ENCODE peak calls at places on chromosomes 11 and 22, in six cellular contexts. G is activated CD4-positive, alpha-beta memory T cell treated with anti-CD3 and anti-CD28 coated beads, Interleukin-2, amount 10 ng/mL, durations not matched to agents 7 days and 5 days; D is memory B cell; Z is Daoy; O is naive thymus-derived CD8-positive, alpha-beta T cell; M is Right ventricle myocardium superior. L is an unnamed sample.

GRCh38 chr11:132607575-132607974 is 924.7 kb downstream of the OPCML start:
- DNase-seq in Z (no peak), M (no peak), D (no peak), G (no peak), O (no peak), L (no peak)

GRCh38 chr11:37905707-37906417 is 1307.8 kb upstream of the RAG2 start:
- DNase-seq in O (no peak), G (no peak), D (no peak), M (no peak), Z (no peak), L (no peak)

GRCh38 chr22:47452184-47452583 is 689.7 kb downstream of the TBC1D22A start:
- DNase-seq in G (no peak), O (no peak), Z (peak), D (no peak), M (no peak), L (no peak)

GRCh38 chr22:26482171-26482570 is 1.4 kb downstream of the HPS4 start:
- DNase-seq in M (no peak), D (no peak), G (no peak), Z (no peak), O (no peak), L (no peak)

GRCh38 chr22:44723801-44724200 is 21.8 kb downstream of the PRR5 start:
- DNase-seq in M (no peak), O (no peak), D (no peak), G (no peak), Z (peak), L (no peak)

GRCh38 chr11:27444801-27445215 is 27.8 kb downstream of the LGR4 start:
- DNase-seq in G (no peak), O (no peak), Z (no peak), M (no peak), D (no peak), L (no peak)

GRCh38 chr11:127609025-127609788 is 608.6 kb upstream of the KIRREL3 start:
- DNase-seq in M (no peak), Z (no peak), D (no peak), G (no peak), O (no peak), L (no peak)

GRCh38 chr22:35893698-35894097 is 134.9 kb downstream of the RBFOX2 start:
- DNase-seq in D (no peak), G (no peak), O (no peak), Z (no peak), M (no peak), L (no peak)

L was measured in naive thymus-derived CD4-positive, alpha-beta T cell.